ENCODE peak calls at places on chromosomes 5 and 9, in eight cellular contexts. X is posterior cingulate gyrus; W is COR-L47; Z is GM12865; F is activated CD4-positive, alpha-beta T cell treated with anti-CD3 and anti-CD28 coated beads, Interleukin-2, amount 50 U/mL, for 1 hour; V is PC-3; S is naive thymus-derived CD8-positive, alpha-beta T cell; M is GM23248. O is an unnamed sample.

GRCh38 chr5:111676496-111676895 is 80.5 kb downstream of the NREP start:
- DNase-seq in X (no peak), W (no peak), Z (no peak), F (no peak), V (no peak), S (no peak), M (peak), O (no peak)

GRCh38 chr5:175696139-175696854 is 38.4 kb downstream of the HRH2 start:
- DNase-seq in X (peak), W (peak), Z (peak), F (peak), V (peak), S (peak), M (peak), O (no peak)

GRCh38 chr9:98575379-98576346 is 133.1 kb downstream of the GABBR2 start:
- DNase-seq in X (peak), W (no peak), Z (peak), F (no peak), V (peak), S (no peak), M (peak), O (no peak)

GRCh38 chr9:8401961-8402701 is 602.6 kb upstream of the DMAC1 start:
- DNase-seq in X (no peak), W (no peak), Z (no peak), F (no peak), V (no peak), S (no peak), M (no peak), O (no peak)

GRCh38 chr9:95822583-95823431 is 52.7 kb upstream of the ERCC6L2 start:
- DNase-seq in X (no peak), W (no peak), Z (peak), F (no peak), V (peak), S (no peak), M (peak), O (no peak)

GRCh38 chr9:134660407-134660806 is 18.8 kb downstream of the COL5A1 start:
- DNase-seq in X (no peak), W (no peak), Z (peak), F (no peak), V (peak), S (no peak), M (no peak), O (no peak)

GRCh38 chr5:22431406-22431805 is 421.7 kb downstream of the CDH12 start:
- DNase-seq in X (no peak), W (no peak), Z (no peak), F (no peak), V (no peak), S (no peak), M (no peak), O (no peak)

GRCh38 chr5:14206028-14206725 is 63.0 kb downstream of the TRIO start:
- DNase-seq in X (no peak), W (no peak), Z (no peak), F (no peak), V (no peak), S (no peak), M (no peak), O (no peak)

GRCh38 chr5:93592866-93593265 is 9.8 kb downstream of the NR2F1 start:
- DNase-seq in X (no peak), W (no peak), Z (no peak), F (no peak), V (no peak), S (no peak), M (no peak), O (no peak)

GRCh38 chr5:56637321-56637920 is 177.9 kb upstream of the MAP3K1 start:
- DNase-seq in X (no peak), W (no peak), Z (no peak), F (no peak), V (peak), S (no peak), M (no peak), O (no peak)

GRCh38 chr9:77215874-77216273 is 38.5 kb downstream of the VPS13A start:
- DNase-seq in X (peak), W (no peak), Z (no peak), F (no peak), V (no peak), S (no peak), M (peak), O (no peak)